ENCODE peak calls at places on chromosomes 5 and 9, in six cellular contexts. E is glutamatergic neuron, M is bronchial epithelial cell, V is HT1080, P is NCI-H774, G is GM12892. Y is an unnamed sample.

GRCh38 chr9:100222674-100223073 is 123.6 kb downstream of the INVS start:
- DNase-seq in E (no peak), M (peak), V (peak), P (no peak), G (no peak), Y (no peak)

GRCh38 chr5:134245101-134245604 is 19.3 kb upstream of the PPP2CA start:
- DNase-seq in E (peak), M (peak), V (peak), P (no peak), G (no peak), Y (no peak)

GRCh38 chr5:157750320-157750719 is 6.8 kb downstream of the LSM11 start:
- DNase-seq in E (no peak), M (peak), V (peak), P (no peak), G (no peak), Y (no peak)

GRCh38 chr9:133786371-133786753 is 48.2 kb upstream of the SARDH start:
- DNase-seq in E (no peak), M (no peak), V (no peak), P (no peak), G (peak), Y (peak)

GRCh38 chr9:78112004-78112403 is 80.4 kb upstream of the GNAQ start:
- DNase-seq in E (no peak), M (no peak), V (no peak), P (no peak), G (no peak), Y (no peak)

GRCh38 chr9:86098793-86099694 is at the start of gene GOLM1:
- DNase-seq in E (peak), M (peak), V (peak), P (peak), G (peak), Y (peak)

GRCh38 chr5:43193952-43194321 is 1.9 kb downstream of the NIM1K start:
- DNase-seq in E (peak), M (no peak), V (no peak), P (no peak), G (no peak), Y (no peak)

GRCh38 chr5:980001-980588 is 28.5 kb upstream of the NKD2 start:
- DNase-seq in E (no peak), M (no peak), V (peak), P (no peak), G (peak), Y (no peak)

GRCh38 chr5:62779010-62779422 is 200.4 kb downstream of the LRRC70 start:
- DNase-seq in E (no peak), M (peak), V (peak), P (peak), G (no peak), Y (peak)

GRCh38 chr5:112848116-112848811 is 12.8 kb upstream of the SRP19 start:
- DNase-seq in E (no peak), M (peak), V (peak), P (peak), G (no peak), Y (peak)

GRCh38 chr9:6415266-6415665 is 2.3 kb downstream of the UHRF2 start:
- DNase-seq in E (no peak), M (no peak), V (peak), P (no peak), G (no peak), Y (no peak)

GRCh38 chr9:78189461-78189860 is 46.4 kb upstream of the CEP78 start:
- DNase-seq in E (no peak), M (no peak), V (peak), P (no peak), G (no peak), Y (no peak)

GRCh38 chr9:13267743-13268142 is 11.7 kb downstream of the MPDZ start:
- DNase-seq in E (no peak), M (peak), V (peak), P (no peak), G (no peak), Y (no peak)

GRCh38 chr9:77649109-77649812 is 1.1 kb upstream of the GNA14 start:
- DNase-seq in E (no peak), M (peak), V (no peak), P (no peak), G (no peak), Y (no peak)

GRCh38 chr9:117334101-117334500 is 80.8 kb downstream of the ASTN2 start:
- DNase-seq in E (no peak), M (peak), V (no peak), P (no peak), G (no peak), Y (no peak)

Y was measured in GM19239.